ENCODE peak calls at places on chromosomes 1 and 21, in six cellular contexts. P is mucosa of descending colon, O is astrocyte, K is thoracic aorta, L is dorsolateral prefrontal cortex, T is uterus. J is an unnamed sample.

GRCh38 chr1:97348599-97349265 is 572.1 kb downstream of the DPYD start:
- DNase-seq in P (no peak), K (no peak), L (no peak), O (peak), T (no peak), J (peak)

GRCh38 chr1:242449211-242449610 is 75.3 kb downstream of the PLD5 start:
- DNase-seq in O (no peak), T (no peak), P (no peak), K (no peak), L (no peak), J (no peak)

GRCh38 chr1:30721311-30722174 is 1.8 kb downstream of the MATN1 start:
- DNase-seq in T (no peak), L (no peak), P (no peak), O (no peak), K (no peak), J (no peak)

GRCh38 chr1:77416692-77417450 is 135.1 kb downstream of the AK5 start:
- DNase-seq in P (peak), O (no peak), T (no peak), L (no peak), K (no peak), J (no peak)

GRCh38 chr1:226223786-226224244 is 351 bp downstream of the MIXL1 start:
- DNase-seq in L (no peak), T (no peak), K (no peak), O (peak), P (peak), J (no peak)

GRCh38 chr1:162485236-162485635 is 12.4 kb upstream of the UHMK1 start:
- DNase-seq in T (no peak), L (no peak), K (no peak), P (no peak), O (peak), J (no peak)

GRCh38 chr1:65066766-65067490 is 81.1 kb upstream of the AK4 start:
- DNase-seq in P (peak), T (peak), K (peak), O (peak), L (peak), J (peak)

GRCh38 chr21:33937931-33938339 is 22.3 kb upstream of the ATP5PO start:
- DNase-seq in K (no peak), P (no peak), L (no peak), O (no peak), T (no peak), J (no peak)

GRCh38 chr1:33056426-33056825 is 19.7 kb upstream of the AK2 start:
- DNase-seq in O (no peak), K (no peak), T (no peak), L (no peak), P (no peak), J (no peak)

GRCh38 chr1:77683142-77683835 is 831 bp upstream of the ZZZ3 start:
- DNase-seq in K (peak), L (peak), O (peak), T (peak), P (peak), J (peak)

GRCh38 chr1:233183226-233184020 is 112.1 kb downstream of the PCNX2 start:
- DNase-seq in T (no peak), O (peak), L (no peak), P (no peak), K (no peak), J (no peak)

GRCh38 chr1:62111084-62111483 is 83.6 kb upstream of the L1TD1 start:
- DNase-seq in K (no peak), T (no peak), P (no peak), L (no peak), O (no peak), J (no peak)

GRCh38 chr1:212629450-212630158 is 21.0 kb downstream of the ATF3 start:
- DNase-seq in K (no peak), O (no peak), P (no peak), T (no peak), L (no peak), J (no peak)

GRCh38 chr1:46401964-46402626 is 8.0 kb downstream of the FAAH start:
- DNase-seq in P (peak), T (peak), O (peak), K (peak), L (peak), J (peak)

GRCh38 chr1:218426343-218426657 is 81.2 kb downstream of the TGFB2 start:
- DNase-seq in L (no peak), O (peak), K (no peak), T (peak), P (no peak), J (peak)

GRCh38 chr1:225427249-225428065 is at the start of gene LBR:
- DNase-seq in P (no peak), T (peak), K (no peak), O (peak), L (no peak), J (peak)

GRCh38 chr1:186626969-186627368 is 53.3 kb downstream of the PTGS2 start:
- DNase-seq in L (no peak), T (no peak), P (no peak), K (no peak), O (no peak), J (no peak)

GRCh38 chr1:42732126-42732680 is 7.8 kb downstream of the CLDN19 start:
- DNase-seq in P (no peak), O (no peak), K (no peak), L (no peak), T (no peak), J (peak)

GRCh38 chr21:33703750-33704606 is 61.7 kb downstream of the ITSN1 start:
- DNase-seq in L (no peak), K (no peak), T (no peak), P (no peak), O (no peak), J (no peak)

GRCh38 chr1:17013598-17014320 is 2.0 kb upstream of the ATP13A2 start:
- DNase-seq in L (no peak), T (peak), P (peak), O (peak), K (no peak), J (no peak)

GRCh38 chr1:219732814-219733491 is 120.0 kb upstream of the ZC3H11B start:
- DNase-seq in P (no peak), O (no peak), T (no peak), L (no peak), K (no peak), J (no peak)

GRCh38 chr1:45230537-45230936 is 24.1 kb upstream of the ZSWIM5 start:
- DNase-seq in L (no peak), K (no peak), T (no peak), P (peak), O (no peak), J (no peak)

DNA sequence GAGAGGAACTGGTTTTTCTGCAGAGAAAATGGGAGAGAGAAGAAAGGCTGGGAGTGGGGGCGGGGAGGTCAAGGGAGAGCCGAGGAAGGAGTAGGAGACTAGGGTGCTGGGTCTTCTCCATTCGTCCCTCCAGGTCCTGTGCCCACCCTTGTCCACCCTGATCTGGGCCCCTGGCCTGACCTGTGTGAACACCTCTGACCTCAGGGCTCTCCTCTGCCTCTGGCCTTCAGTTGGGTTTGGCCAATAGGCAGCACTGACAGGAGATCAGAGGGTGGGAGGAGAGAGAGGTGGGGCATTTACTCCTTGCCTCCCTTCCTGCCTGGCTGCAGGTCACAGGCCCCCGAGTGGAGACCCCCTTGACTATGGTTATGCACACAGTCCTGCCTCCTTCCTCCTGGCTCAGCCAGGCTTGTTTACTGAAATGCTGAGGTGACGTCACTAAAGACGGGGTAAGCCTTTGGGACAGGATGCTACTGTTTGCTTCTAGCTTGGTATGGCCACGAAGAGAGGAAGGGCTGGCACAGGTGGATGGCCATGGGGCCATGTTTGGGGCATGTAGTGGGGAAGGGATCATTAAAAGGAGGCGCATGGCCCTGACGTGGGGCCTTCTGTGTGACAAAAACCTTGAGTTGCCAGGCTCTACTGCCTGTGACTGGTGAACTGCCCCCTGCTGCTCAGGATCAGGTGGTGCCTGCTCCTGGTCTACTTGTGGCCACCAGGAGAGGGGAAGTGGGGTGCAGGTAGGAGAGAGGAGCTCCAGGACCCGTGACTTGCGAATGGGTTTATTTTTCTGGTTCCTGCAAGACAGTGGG is 248.7 kb upstream of the CSF3R start:
- DNase-seq in P (no peak), L (no peak), T (no peak), K (no peak), O (no peak), J (no peak)
- TF ChIP-seq CTCF in P (no peak), L (no peak), T (no peak), K (no peak), O (no peak), J (no peak)

DNA sequence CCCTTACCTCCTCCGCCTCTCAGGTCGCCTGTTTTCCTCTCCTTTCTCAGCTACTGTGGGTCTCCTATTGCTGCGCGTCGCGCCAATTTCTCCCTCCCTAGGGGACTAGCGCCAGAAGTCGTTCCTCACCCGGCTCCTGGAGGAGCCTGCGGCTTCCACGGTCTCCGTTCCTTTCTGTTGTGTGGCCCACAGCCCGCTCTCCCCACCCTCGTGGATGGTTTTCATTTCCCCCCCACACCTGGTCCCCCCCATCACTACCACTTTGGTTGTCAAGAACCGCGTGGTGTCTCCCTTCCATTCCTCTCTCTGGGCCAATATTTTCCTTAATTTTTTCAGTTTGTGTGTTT is 525 bp downstream of the CNST start:
- DNase-seq in L (no peak), P (no peak), K (peak), O (peak), T (no peak), J (no peak)
- H3K4me3 ChIP-seq in L (peak), P (peak), K (peak), O (peak), T (peak), J (peak)

GRCh38 chr1:88029899-88030298 is 654.2 kb upstream of the PKN2 start:
- DNase-seq in O (no peak), T (no peak), L (no peak), P (no peak), K (no peak), J (peak)

DNA sequence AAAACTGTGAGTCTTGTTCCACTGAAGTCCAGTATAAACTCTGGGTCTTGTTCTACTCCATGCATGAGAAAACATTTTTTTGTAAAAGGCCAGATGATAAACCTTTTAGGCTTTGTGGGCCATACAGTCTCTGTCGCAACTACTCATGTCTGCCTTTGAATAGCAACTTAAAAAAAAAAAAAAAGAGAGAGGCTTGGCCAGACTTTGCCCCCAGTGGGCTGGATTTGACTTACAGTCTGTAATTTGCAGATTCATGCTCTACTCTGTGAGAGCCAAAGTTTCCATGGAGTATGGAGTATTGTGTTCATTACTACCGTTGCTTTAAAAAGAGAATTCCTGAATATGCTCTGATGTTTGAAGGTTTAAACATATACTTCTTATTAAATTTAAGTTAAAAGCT is 654.9 kb upstream of the PKN2 start:
- DNase-seq in T (no peak), O (no peak), K (no peak), L (no peak), P (peak), J (peak)
- TF ChIP-seq CTCF in T (no peak), O (no peak), K (no peak), L (no peak), P (no peak), J (peak)

GRCh38 chr21:42621166-42621827 is 32.1 kb upstream of the PDE9A start:
- DNase-seq in O (no peak), K (no peak), L (no peak), T (peak), P (peak), J (peak)
- H3K4me3 ChIP-seq in O (no peak), K (no peak), L (no peak), T (no peak), P (no peak), J (no peak)

DNA sequence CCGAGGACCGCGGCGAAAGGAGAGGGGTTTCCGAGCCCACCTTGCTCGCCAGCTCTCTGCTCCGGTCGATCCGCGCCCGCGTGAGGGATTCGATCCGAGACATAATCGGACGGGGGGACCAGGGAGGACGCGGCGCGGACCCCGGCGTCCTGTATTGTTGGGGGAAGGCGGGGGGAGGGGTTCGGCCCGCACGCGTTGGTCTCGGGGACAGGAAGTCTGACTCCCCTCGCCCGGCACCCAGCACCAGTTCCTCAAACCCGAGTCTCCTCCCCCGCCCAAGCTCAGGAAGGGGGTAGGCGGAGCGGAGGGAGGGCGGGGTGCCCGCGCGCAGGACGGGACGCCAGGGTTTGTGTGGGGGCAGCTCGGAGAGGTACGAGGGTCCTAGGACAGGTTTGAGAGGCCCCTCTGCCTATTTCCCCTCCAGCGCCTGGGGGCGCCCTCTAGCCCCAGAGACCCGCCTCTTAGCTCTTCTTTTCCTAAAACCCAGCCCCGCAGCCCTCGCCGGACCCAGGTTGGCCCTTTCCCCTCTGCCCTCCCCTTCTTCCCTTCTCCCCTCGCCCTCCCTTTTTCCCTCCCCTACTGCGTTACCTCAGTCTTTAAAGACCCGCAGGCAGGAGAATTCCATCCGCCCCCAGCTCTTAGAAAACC is at the start of gene ARHGEF2:
- DNase-seq in K (peak), P (peak), L (peak), T (peak), O (peak), J (peak)
- TF ChIP-seq CTCF in K (no peak), P (no peak), L (no peak), T (peak), O (no peak), J (peak)